ENCODE peak calls at places on chromosomes 11 and 22, in ten cellular contexts. K is PC-9, A is IMR-90, S is HCT116, R is sigmoid colon, X is heart right ventricle, Z is adrenal gland, I is colonic mucosa, C is thoracic aorta, N is left ventricle myocardium inferior. F is an unnamed sample.

GRCh38 chr11:86740628-86741488 is 59.5 kb upstream of the PRSS23 start:
- DNase-seq in K (peak; percentile 69), A (peak; percentile 98), S (peak; percentile 89), R (peak; percentile 88), X (no peak), Z (peak; percentile 87), I (peak; percentile 31), C (peak; percentile 39), N (no peak), F (peak; percentile 56)

GRCh38 chr11:117597083-117597482 is 199.9 kb downstream of the DSCAML1 start:
- DNase-seq in K (peak; percentile 20), A (peak; percentile 32), S (peak; percentile 12), R (peak; percentile 26), X (peak; percentile 43), Z (no peak), I (peak; percentile 30), C (no peak), N (peak; percentile 47), F (no peak)

GRCh38 chr11:48116843-48117242 is 99.8 kb upstream of the OR4B1 start:
- DNase-seq in K (no peak), A (no peak), S (no peak), R (no peak), X (no peak), Z (no peak), I (no peak), C (no peak), N (no peak), F (no peak)

GRCh38 chr22:25853501-25853900 is 111.5 kb downstream of the MYO18B start:
- DNase-seq in K (no peak), A (no peak), S (no peak), R (no peak), X (no peak), Z (no peak), I (no peak), C (no peak), N (no peak), F (no peak)

GRCh38 chr11:122441702-122442092 is 213.8 kb upstream of the UBASH3B start:
- DNase-seq in K (no peak), A (no peak), S (no peak), R (no peak), X (no peak), Z (peak; percentile 29), I (no peak), C (no peak), N (no peak), F (no peak)

GRCh38 chr11:62144641-62145255 is 20.9 kb downstream of the INCENP start:
- DNase-seq in K (no peak), A (no peak), S (no peak), R (no peak), X (no peak), Z (no peak), I (peak; percentile 15), C (no peak), N (no peak), F (no peak)

GRCh38 chr11:48047616-48048015 is 67.3 kb downstream of the PTPRJ start:
- DNase-seq in K (no peak), A (peak; percentile 76), S (no peak), R (no peak), X (no peak), Z (no peak), I (no peak), C (no peak), N (no peak), F (no peak)

GRCh38 chr11:98099371-98099770 is 921.4 kb upstream of the CNTN5 start:
- DNase-seq in K (no peak), A (no peak), S (no peak), R (no peak), X (no peak), Z (no peak), I (no peak), C (no peak), N (no peak), F (no peak)

GRCh38 chr11:123470862-123471261 is 40.8 kb downstream of the GRAMD1B start:
- DNase-seq in K (no peak), A (no peak), S (no peak), R (peak; percentile 1), X (no peak), Z (no peak), I (no peak), C (no peak), N (no peak), F (no peak)

GRCh38 chr11:17267576-17267975 is 9.0 kb upstream of the NUCB2 start:
- DNase-seq in K (peak; percentile 31), A (peak; percentile 33), S (peak; percentile 99), R (no peak), X (no peak), Z (no peak), I (no peak), C (no peak), N (no peak), F (no peak)

GRCh38 chr11:120820040-120820439 is 203.9 kb upstream of the TBCEL start:
- DNase-seq in K (no peak), A (no peak), S (no peak), R (no peak), X (no peak), Z (no peak), I (no peak), C (no peak), N (no peak), F (no peak)

GRCh38 chr11:46521947-46522681 is 71.7 kb downstream of the AMBRA1 start:
- DNase-seq in K (no peak), A (peak; percentile 79), S (no peak), R (no peak), X (no peak), Z (no peak), I (no peak), C (no peak), N (no peak), F (no peak)

GRCh38 chr22:19070397-19071169 is 51.6 kb downstream of the DGCR2 start:
- DNase-seq in K (no peak), A (no peak), S (no peak), R (peak; percentile 51), X (no peak), Z (no peak), I (no peak), C (no peak), N (no peak), F (no peak)

GRCh38 chr22:22720201-22720723 is 75.8 kb downstream of the GGTLC2 start:
- DNase-seq in K (no peak), A (peak; percentile 34), S (peak; percentile 67), R (no peak), X (no peak), Z (no peak), I (peak; percentile 51), C (no peak), N (no peak), F (peak; percentile 11)

GRCh38 chr22:28208036-28208435 is 289.0 kb upstream of the PITPNB start:
- DNase-seq in K (no peak), A (no peak), S (no peak), R (no peak), X (no peak), Z (no peak), I (no peak), C (no peak), N (no peak), F (no peak)

GRCh38 chr11:124758355-124759267 is 3.5 kb downstream of the ESAM start:
- DNase-seq in K (no peak), A (peak; percentile 44), S (peak; percentile 59), R (peak; percentile 82), X (peak; percentile 78), Z (peak; percentile 62), I (peak; percentile 94), C (no peak), N (peak; percentile 78), F (peak; percentile 59)
- H3K4me3 ChIP-seq in K (no peak overlapping the region), A (peak overlapping the region; percentile 33), S (peak overlapping the region; percentile 28), R (peak overlapping the region; percentile 25), X (peak overlapping the region; percentile 83), Z (no peak overlapping the region), I (peak overlapping the region; percentile 17), C (peak overlapping the region; percentile 70), N (peak overlapping the region; percentile 82), F (peak overlapping the region; percentile 33)

DNA sequence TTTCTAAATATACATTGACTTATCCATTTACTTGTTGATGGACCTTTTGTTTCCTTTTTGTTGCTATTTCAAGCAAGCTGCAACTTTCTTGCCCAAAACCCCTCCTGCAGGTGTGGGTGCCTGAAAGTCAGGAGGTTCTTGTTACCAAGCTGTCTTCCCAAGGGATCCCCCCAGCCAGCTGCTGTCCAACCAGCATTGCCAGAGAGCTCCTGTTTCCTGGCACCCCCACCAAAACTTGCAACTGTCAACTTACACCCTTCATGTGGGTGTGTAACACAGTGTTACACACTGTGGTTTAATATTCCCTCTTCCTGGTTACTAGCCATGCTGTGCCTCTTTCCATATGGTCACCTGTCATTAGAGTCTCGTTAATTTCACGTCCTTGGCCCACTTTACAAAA is 1.6 kb upstream of the KRTAP5-1 start:
- DNase-seq in K (no peak), A (no peak), S (no peak), R (peak; percentile 44), X (no peak), Z (no peak), I (no peak), C (no peak), N (no peak), F (no peak)
- H3K4me1 ChIP-seq in K (peaks cover 5% of the 10 kb centered on the region), A (no peaks in the 10 kb centered on the region), S (no peaks in the 10 kb centered on the region), R (no peaks in the 10 kb centered on the region), X (no peaks in the 10 kb centered on the region), Z (no peaks in the 10 kb centered on the region), I (no peaks in the 10 kb centered on the region), C (no peaks in the 10 kb centered on the region), N (peaks cover 7% of the 10 kb centered on the region), F (no peaks in the 10 kb centered on the region)

GRCh38 chr11:75558939-75559843 is 2.9 kb upstream of the SERPINH1 start:
- DNase-seq in K (no peak), A (peak; percentile 75), S (no peak), R (no peak), X (peak; percentile 38), Z (peak; percentile 77), I (peak; percentile 62), C (no peak), N (no peak), F (no peak)
- H3K4me3 ChIP-seq in K (no peak overlapping the region), A (no peak overlapping the region), S (no peak overlapping the region), R (peak overlapping the region; percentile 1), X (peak overlapping the region; percentile 17), Z (no peak overlapping the region), I (no peak overlapping the region), C (peak overlapping the region; percentile 51), N (peak overlapping the region; percentile 41), F (peak overlapping the region; percentile 24)

DNA sequence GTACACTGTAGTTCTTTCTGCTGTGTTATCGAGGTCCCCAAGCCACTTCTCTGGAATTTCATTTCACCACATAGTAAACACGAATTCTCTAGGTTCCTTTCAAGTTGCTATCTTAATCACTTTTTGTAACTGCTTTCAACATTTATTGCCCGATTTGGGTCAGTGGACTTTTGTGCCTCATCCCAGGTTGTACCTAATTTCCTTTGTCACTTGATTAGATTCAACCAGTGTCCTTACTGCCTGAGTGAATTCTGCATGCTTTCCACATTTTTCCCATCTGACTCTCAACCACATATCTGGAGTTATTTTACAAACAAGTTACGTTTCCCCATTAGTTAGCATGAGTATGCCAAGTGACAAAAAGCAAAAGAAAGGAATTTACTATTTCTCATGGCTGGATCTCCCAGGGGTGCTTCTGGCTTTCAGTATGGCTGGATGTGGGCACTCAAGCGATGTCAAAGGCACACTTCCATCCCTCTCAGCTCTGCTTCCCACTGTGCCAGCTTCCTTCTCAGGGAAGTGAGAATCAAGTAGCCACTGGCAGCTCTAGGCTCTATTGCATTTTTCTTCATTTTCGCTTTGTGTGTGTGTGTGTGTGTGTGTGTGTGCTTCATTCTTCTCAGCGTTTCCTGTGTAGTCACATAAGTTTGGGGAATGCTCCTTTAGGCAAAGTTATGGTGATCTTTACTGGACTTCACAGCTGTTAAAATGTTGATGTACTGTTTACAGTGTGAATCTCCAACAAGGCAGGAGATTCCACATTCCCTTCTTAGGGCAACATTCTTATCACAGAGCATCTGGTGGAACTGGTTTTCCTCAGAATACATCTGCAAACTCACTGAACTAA is 128.9 kb downstream of the DBX1 start:
- DNase-seq in K (peak; percentile 41), A (peak; percentile 95), S (no peak), R (no peak), X (no peak), Z (no peak), I (no peak), C (no peak), N (no peak), F (no peak)
- H3K4me1 ChIP-seq in K (peaks cover 72% of the 10 kb centered on the region), A (peaks cover 27% of the 10 kb centered on the region), S (no peaks in the 10 kb centered on the region), R (peaks cover 50% of the 10 kb centered on the region), X (peaks cover 14% of the 10 kb centered on the region), Z (no peaks in the 10 kb centered on the region), I (no peaks in the 10 kb centered on the region), C (peaks cover 24% of the 10 kb centered on the region), N (peaks cover 71% of the 10 kb centered on the region), F (no peaks in the 10 kb centered on the region)

F was measured in tibial nerve.